ENCODE peak calls at places on chromosomes 4 and X, in ten cellular contexts. V, M, N, O, Q, F, T, Y, U and Z are unnamed samples.

GRCh38 chrX:105150557-105150956 is 69.9 kb downstream of the TEX13A start:
- DNase-seq in Y (no peak), O (no peak), U (no peak), Q (no peak), N (no peak), V (no peak), T (no peak), M (no peak), F (no peak), Z (no peak)

GRCh38 chr4:107034982-107035710 is 967 bp downstream of the DKK2 start:
- DNase-seq in M (peak; percentile 14), T (no peak), V (peak; percentile 53), Y (peak; percentile 6), O (no peak), U (no peak), F (no peak), Q (no peak), N (no peak), Z (no peak)

GRCh38 chrX:132409780-132410556 is 78.9 kb downstream of the MBNL3 start:
- DNase-seq in T (no peak), V (no peak), Y (no peak), F (no peak), N (no peak), Q (no peak), U (no peak), M (no peak), O (no peak), Z (no peak)

GRCh38 chr4:2472187-2472586 is 3.3 kb downstream of the RNF4 start:
- DNase-seq in Q (no peak), V (no peak), Y (no peak), M (no peak), O (no peak), F (no peak), N (peak; percentile 20), T (no peak), U (no peak), Z (no peak)

GRCh38 chr4:159021597-159022385 is 81.1 kb upstream of the RAPGEF2 start:
- DNase-seq in Q (no peak), M (no peak), T (no peak), N (no peak), U (no peak), O (no peak), Y (no peak), V (no peak), F (no peak), Z (no peak)

GRCh38 chrX:109902665-109903064 is 100.2 kb upstream of the TMEM164 start:
- DNase-seq in U (no peak), Q (no peak), F (peak; percentile 1), V (no peak), O (no peak), Y (no peak), M (peak; percentile 5), T (no peak), N (no peak), Z (no peak)

GRCh38 chrX:151982217-151982616 is 7.7 kb upstream of the GABRE start:
- DNase-seq in M (peak; percentile 70), Q (no peak), V (no peak), O (no peak), N (peak; percentile 10), F (peak; percentile 79), U (peak; percentile 92), Y (no peak), T (no peak), Z (no peak)

GRCh38 chrX:101485212-101486064 is at the start of gene ARMCX4:
- DNase-seq in O (no peak), U (peak; percentile 8), F (no peak), Y (peak; percentile 66), V (no peak), Q (peak; percentile 72), M (peak; percentile 55), T (peak; percentile 13), N (peak; percentile 28), Z (peak; percentile 85)

GRCh38 chr4:87150498-87151261 is 69.7 kb downstream of the KLHL8 start:
- DNase-seq in V (peak; percentile 53), U (peak; percentile 42), N (peak; percentile 36), F (peak; percentile 34), Y (peak; percentile 79), T (peak; percentile 34), M (peak; percentile 32), Q (peak; percentile 60), O (peak; percentile 67), Z (peak; percentile 35)

GRCh38 chr4:101321481-101322042 is 25.8 kb downstream of the PPP3CA start:
- DNase-seq in V (no peak), F (no peak), N (no peak), Q (no peak), T (no peak), M (no peak), U (no peak), O (no peak), Y (no peak), Z (no peak)

GRCh38 chrX:44828008-44828605 is 15.7 kb upstream of the DUSP21 start:
- DNase-seq in O (no peak), M (peak; percentile 74), U (no peak), F (peak; percentile 53), T (no peak), V (no peak), Q (peak; percentile 7), Y (no peak), N (peak; percentile 53), Z (no peak)

GRCh38 chr4:38308728-38309315 is 348.6 kb downstream of the PTTG2 start:
- DNase-seq in V (no peak), T (no peak), O (no peak), U (no peak), Y (peak; percentile 88), F (no peak), Q (no peak), N (no peak), M (peak; percentile 63), Z (no peak)

GRCh38 chrX:107710617-107711391 is 64.8 kb downstream of the TSC22D3 start:
- DNase-seq in Q (no peak), T (peak; percentile 33), F (peak; percentile 81), V (no peak), N (peak; percentile 88), O (peak; percentile 41), M (peak; percentile 79), U (no peak), Y (no peak), Z (no peak)

GRCh38 chr4:169621754-169622481 is 1.5 kb downstream of the CLCN3 start:
- DNase-seq in T (no peak), Q (peak; percentile 16), F (no peak), Y (no peak), N (no peak), M (peak; percentile 36), O (no peak), V (no peak), U (peak; percentile 15), Z (peak; percentile 11)

GRCh38 chr4:47122592-47123291 is 91.4 kb downstream of the GABRB1 start:
- DNase-seq in V (peak; percentile 66), F (peak; percentile 16), M (peak; percentile 61), U (no peak), Y (peak; percentile 77), N (peak; percentile 40), T (peak; percentile 1), O (peak; percentile 59), Q (peak; percentile 63), Z (peak; percentile 24)